ENCODE peak calls at places on chromosomes 2 and 18, in six cellular contexts. A is HFF-Myc, Q is caudate nucleus, O is mucosa of descending colon, F is memory B cell, R is RWPE1. P is an unnamed sample.

GRCh38 chr2:236887519-236887918 is 198.2 kb upstream of the COPS8 start:
- DNase-seq in R (no peak), A (no peak), F (no peak), O (peak; percentile 29), Q (no peak), P (no peak)

GRCh38 chr18:9827211-9827855 is 58.4 kb upstream of the TXNDC2 start:
- DNase-seq in Q (no peak), O (no peak), R (no peak), F (no peak), A (no peak), P (no peak)

GRCh38 chr2:15946983-15947382 is 6.6 kb downstream of the MYCN start:
- DNase-seq in F (no peak), R (no peak), Q (no peak), A (no peak), O (no peak), P (no peak)

GRCh38 chr2:49831698-49832367 is 677.5 kb upstream of the FSHR start:
- DNase-seq in O (no peak), A (no peak), F (no peak), R (no peak), Q (no peak), P (no peak)

GRCh38 chr2:149033716-149034115 is 4.8 kb upstream of the LYPD6B start:
- DNase-seq in F (no peak), Q (no peak), R (no peak), O (peak; percentile 74), A (no peak), P (no peak)

GRCh38 chr2:159574246-159574645 is 42.1 kb downstream of the BAZ2B start:
- DNase-seq in A (no peak), F (no peak), R (no peak), O (no peak), Q (no peak), P (no peak)

GRCh38 chr18:61844726-61845125 is 48.1 kb downstream of the RNF152 start:
- DNase-seq in Q (no peak), A (no peak), F (no peak), O (no peak), R (no peak), P (no peak)

GRCh38 chr2:54546925-54547324 is 90.8 kb downstream of the SPTBN1 start:
- DNase-seq in O (no peak), F (no peak), R (no peak), A (no peak), Q (no peak), P (no peak)

GRCh38 chr2:63614448-63614968 is 25.7 kb downstream of the MDH1 start:
- DNase-seq in R (peak; percentile 82), A (peak; percentile 35), O (no peak), F (no peak), Q (no peak), P (no peak)

GRCh38 chr2:231701456-231702373 is 6.6 kb upstream of the PTMA start:
- DNase-seq in R (peak; percentile 92), A (no peak), F (no peak), O (no peak), Q (no peak), P (peak; percentile 82)

GRCh38 chr18:51227660-51228059 is 30.2 kb upstream of the MEX3C start:
- DNase-seq in R (no peak), F (no peak), A (no peak), O (no peak), Q (no peak), P (no peak)

GRCh38 chr2:207481924-207482323 is 47.8 kb upstream of the CREB1 start:
- DNase-seq in F (no peak), R (no peak), A (no peak), Q (no peak), O (no peak), P (no peak)

GRCh38 chr2:98775146-98775988 is 44.4 kb upstream of the MGAT4A start:
- DNase-seq in R (no peak), Q (no peak), O (no peak), F (no peak), A (no peak), P (no peak)

GRCh38 chr2:12684471-12684936 is 32.2 kb upstream of the TRIB2 start:
- DNase-seq in F (no peak), A (no peak), R (peak; percentile 59), O (no peak), Q (no peak), P (peak; percentile 25)

GRCh38 chr18:1050012-1050657 is 145.5 kb downstream of the ADCYAP1 start:
- DNase-seq in R (peak; percentile 15), F (no peak), O (no peak), Q (no peak), A (no peak), P (no peak)

GRCh38 chr18:67145586-67146292 is 370.8 kb downstream of the DSEL start:
- DNase-seq in F (no peak), A (no peak), R (no peak), Q (no peak), O (no peak), P (no peak)

GRCh38 chr2:29841386-29842004 is 79.9 kb downstream of the ALK start:
- DNase-seq in O (peak; percentile 14), R (peak; percentile 34), Q (no peak), A (no peak), F (no peak), P (peak; percentile 32)

GRCh38 chr18:21598726-21599584 is 1.5 kb downstream of the ESCO1 start:
- DNase-seq in O (peak; percentile 18), A (no peak), F (no peak), Q (no peak), R (no peak), P (no peak)

GRCh38 chr2:96800762-96801463 is 15.2 kb upstream of the CNNM3 start:
- DNase-seq in R (peak; percentile 66), Q (peak; percentile 25), O (peak; percentile 88), A (no peak), F (peak; percentile 63), P (peak; percentile 74)

GRCh38 chr2:111701266-111701665 is 182.7 kb downstream of the ANAPC1 start:
- DNase-seq in A (no peak), Q (no peak), R (no peak), F (no peak), O (no peak), P (no peak)

GRCh38 chr2:170554278-170554955 is 160.7 kb upstream of the SP5 start:
- DNase-seq in F (no peak), O (no peak), Q (no peak), R (peak; percentile 72), A (peak; percentile 84), P (peak; percentile 44)

GRCh38 chr2:10871978-10872377 is 39.8 kb upstream of the KCNF1 start:
- DNase-seq in F (no peak), Q (no peak), O (no peak), A (no peak), R (no peak), P (no peak)

GRCh38 chr2:26432856-26433255 is 31.1 kb downstream of the DRC1 start:
- DNase-seq in Q (no peak), A (no peak), R (no peak), F (no peak), O (no peak), P (no peak)

GRCh38 chr2:231987088-231987788 is 25.7 kb downstream of the DIS3L2 start:
- DNase-seq in Q (no peak), R (no peak), O (no peak), F (no peak), A (no peak), P (no peak)

GRCh38 chr2:238667008-238667407 is 180.9 kb upstream of the TWIST2 start:
- DNase-seq in R (no peak), O (no peak), A (peak; percentile 97), F (no peak), Q (no peak), P (no peak)

GRCh38 chr2:234164499-234165409 is 114.3 kb downstream of the SPP2 start:
- DNase-seq in F (peak; percentile 81), Q (no peak), R (no peak), A (no peak), O (no peak), P (no peak)

GRCh38 chr2:197255550-197255949 is 55.0 kb downstream of the ANKRD44 start:
- DNase-seq in Q (peak; percentile 23), O (peak; percentile 60), A (no peak), R (no peak), F (peak; percentile 75), P (peak; percentile 46)

GRCh38 chr2:124524155-124524910 is 499.2 kb downstream of the CNTNAP5 start:
- DNase-seq in O (no peak), A (no peak), F (no peak), R (no peak), Q (no peak), P (no peak)

GRCh38 chr2:236395067-236395466 is 130.9 kb upstream of the ASB18 start:
- DNase-seq in A (no peak), F (no peak), O (no peak), R (no peak), Q (no peak), P (no peak)